ENCODE peak calls at places on chromosomes 1 and 21, in ten cellular contexts. X is left lung; O is endodermal cell; W is activated T-cell treated with anti-CD3 and anti-CD28 coated beads, Interleukin-2, amount 50 U/mL, for 72 hours; G is GM23248; R is B cell; F is heart left ventricle; Y is esophagus squamous epithelium; B is NCI-H2081; E is GDM1. A is an unnamed sample.

GRCh38 chr1:6850537-6850936 is 65.3 kb downstream of the CAMTA1 start:
- DNase-seq in G (peak), Y (no peak), B (no peak), O (no peak), X (no peak), W (no peak), R (no peak), E (no peak), F (no peak), A (no peak)

GRCh38 chr21:41112740-41113692 is 54.9 kb upstream of the BACE2 start:
- DNase-seq in O (peak), R (peak), F (no peak), Y (no peak), B (no peak), W (no peak), X (no peak), G (peak), E (peak), A (no peak)

GRCh38 chr1:40665335-40666171 is at the start of gene RIMS3:
- DNase-seq in E (peak), X (peak), Y (no peak), B (peak), R (peak), W (peak), G (peak), O (peak), F (peak), A (peak)

GRCh38 chr1:198641506-198641905 is 2.7 kb downstream of the PTPRC start:
- DNase-seq in O (no peak), F (no peak), E (no peak), X (no peak), B (no peak), R (no peak), W (peak), G (peak), Y (no peak), A (no peak)

GRCh38 chr1:235486321-235486720 is 17.9 kb downstream of the B3GALNT2 start:
- DNase-seq in W (no peak), E (no peak), B (no peak), X (no peak), G (no peak), R (no peak), O (no peak), Y (no peak), F (no peak), A (no peak)

GRCh38 chr21:25369524-25370300 is 237.6 kb downstream of the MRPL39 start:
- DNase-seq in G (peak), X (no peak), R (no peak), E (no peak), W (no peak), O (no peak), Y (no peak), F (no peak), B (no peak), A (no peak)

GRCh38 chr1:177343445-177343844 is 172.7 kb downstream of the BRINP2 start:
- DNase-seq in B (no peak), R (no peak), X (no peak), W (no peak), G (peak), Y (no peak), F (no peak), O (no peak), E (no peak), A (no peak)

GRCh38 chr1:207309775-207310273 is 11.7 kb upstream of the CD55 start:
- DNase-seq in Y (no peak), X (no peak), E (no peak), B (no peak), G (peak), R (peak), W (no peak), O (peak), F (no peak), A (no peak)

GRCh38 chr1:2984399-2985061 is 36.7 kb upstream of the ACTRT2 start:
- DNase-seq in B (no peak), F (no peak), O (no peak), R (no peak), G (no peak), E (no peak), X (no peak), Y (no peak), W (no peak), A (no peak)

GRCh38 chr1:50735443-50735842 is 224.6 kb downstream of the FAF1 start:
- DNase-seq in Y (no peak), G (peak), O (no peak), R (peak), W (no peak), F (no peak), X (no peak), B (peak), E (no peak), A (peak)

GRCh38 chr1:23424171-23424959 is at the start of gene TCEA3:
- DNase-seq in W (peak), R (peak), G (peak), F (peak), B (no peak), E (no peak), X (no peak), O (peak), Y (no peak), A (peak)

GRCh38 chr1:226738995-226739695 is at the start of gene ITPKB:
- DNase-seq in E (peak), Y (no peak), W (peak), B (peak), O (no peak), F (peak), R (peak), X (peak), G (peak), A (no peak)

GRCh38 chr1:31663622-31664452 is 19.2 kb upstream of the PEF1 start:
- DNase-seq in O (peak), G (peak), B (peak), W (peak), Y (no peak), X (no peak), F (peak), E (no peak), R (peak), A (peak)

GRCh38 chr1:92989253-92989652 is 28.0 kb upstream of the DIPK1A start:
- DNase-seq in E (no peak), F (no peak), Y (no peak), O (no peak), W (no peak), B (no peak), R (no peak), G (peak), X (no peak), A (no peak)

GRCh38 chr1:21830792-21831453 is 18.9 kb downstream of the LDLRAD2 start:
- DNase-seq in E (no peak), Y (no peak), W (no peak), X (peak), R (no peak), F (peak), B (no peak), O (no peak), G (no peak), A (no peak)

GRCh38 chr1:91098299-91098901 is 76.6 kb upstream of the ZNF644 start:
- DNase-seq in O (no peak), G (no peak), F (no peak), E (no peak), R (no peak), Y (no peak), W (no peak), B (no peak), X (no peak), A (no peak)

GRCh38 chr1:150777544-150777943 is 12.0 kb upstream of the CTSS start:
- DNase-seq in W (no peak), X (no peak), B (no peak), R (no peak), E (no peak), F (no peak), Y (no peak), G (no peak), O (no peak), A (no peak)

GRCh38 chr1:27394925-27395324 is 2.5 kb downstream of the GPR3 start:
- DNase-seq in E (no peak), F (no peak), X (no peak), W (no peak), R (no peak), Y (no peak), G (peak), O (no peak), B (no peak), A (no peak)

GRCh38 chr1:2788506-2789163 is 12.9 kb downstream of the TTC34 start:
- DNase-seq in Y (no peak), X (peak), B (no peak), F (peak), W (no peak), O (no peak), G (no peak), R (no peak), E (no peak), A (no peak)

GRCh38 chr1:119773711-119774241 is 5.1 kb upstream of the HMGCS2 start:
- DNase-seq in E (no peak), O (peak), B (no peak), Y (no peak), F (no peak), X (no peak), G (peak), W (no peak), R (no peak), A (peak)

GRCh38 chr1:15957221-15958090 is 18.4 kb downstream of the ZBTB17 start:
- DNase-seq in W (no peak), F (no peak), O (peak), X (no peak), G (no peak), R (no peak), B (no peak), E (no peak), Y (no peak), A (no peak)

GRCh38 chr1:113401728-113402127 is 11.4 kb downstream of the MAGI3 start:
- DNase-seq in G (no peak), B (no peak), F (no peak), R (no peak), W (no peak), X (no peak), E (no peak), O (no peak), Y (no peak), A (no peak)

GRCh38 chr1:21152423-21153100 is 24.1 kb downstream of the EIF4G3 start:
- DNase-seq in W (no peak), B (no peak), X (no peak), O (no peak), Y (no peak), E (no peak), F (no peak), G (peak), R (no peak), A (no peak)

GRCh38 chr1:156467385-156467784 is 33.2 kb downstream of the MEF2D start:
- DNase-seq in R (no peak), W (no peak), B (no peak), F (peak), X (no peak), O (no peak), G (no peak), E (no peak), Y (no peak), A (no peak)

GRCh38 chr1:22773981-22774471 is 63.4 kb downstream of the EPHB2 start:
- DNase-seq in X (peak), F (no peak), R (no peak), W (no peak), G (peak), O (no peak), Y (no peak), B (no peak), E (no peak), A (no peak)

GRCh38 chr1:38671221-38671620 is 188.4 kb downstream of the RRAGC start:
- DNase-seq in G (no peak), O (no peak), Y (no peak), X (no peak), W (no peak), E (no peak), B (no peak), F (no peak), R (no peak), A (no peak)

GRCh38 chr1:22369294-22370189 is 82.1 kb upstream of the ZBTB40 start:
- DNase-seq in X (no peak), E (no peak), G (no peak), R (no peak), W (no peak), B (no peak), O (no peak), Y (no peak), F (no peak), A (no peak)

A was measured in NCI-H1105.